ENCODE peak calls at places on chromosomes 6 and 20, in ten cellular contexts. One of them, this sample, is unnamed.
A peak's percentile ranks its signal among the peaks of the same experiment; 100 is the strongest.

GRCh38 chr6:169073311-169073710 is 180.3 kb downstream of the THBS2 start:
- DNase-seq in T-helper 2 cell: no peak
- DNase-seq in left colon: no peak
- DNase-seq in heart left ventricle: no peak
- DNase-seq in GM23338: no peak
- DNase-seq in HS-5: no peak
- DNase-seq in HCEC 1CT: no peak
- DNase-seq in HEK293T: no peak
- DNase-seq in stimulated activated CD4-positive, alpha-beta T cell treated with anti-CD3 and anti-CD28 coated beads, Interleukin-12 subunit alpha, Interleukin-12 subunit beta, amount 100 ng/mL, for 48 hours: no peak
- DNase-seq in tibial artery: no peak
- DNase-seq in this sample: no peak

GRCh38 chr6:160365117-160365516 is 16.9 kb downstream of the SLC22A3 start:
- DNase-seq in T-helper 2 cell: no peak
- DNase-seq in left colon: no peak
- DNase-seq in heart left ventricle: no peak
- DNase-seq in GM23338: no peak
- DNase-seq in HS-5: no peak
- DNase-seq in HCEC 1CT: no peak
- DNase-seq in HEK293T: no peak
- DNase-seq in stimulated activated CD4-positive, alpha-beta T cell treated with anti-CD3 and anti-CD28 coated beads, Interleukin-12 subunit alpha, Interleukin-12 subunit beta, amount 100 ng/mL, for 48 hours: no peak
- DNase-seq in tibial artery: no peak
- DNase-seq in this sample: no peak

GRCh38 chr20:12838261-12838866 is 170.4 kb upstream of the SPTLC3 start:
- DNase-seq in T-helper 2 cell: no peak
- DNase-seq in left colon: no peak
- DNase-seq in heart left ventricle: no peak
- DNase-seq in GM23338: peak; percentile 70
- DNase-seq in HS-5: no peak
- DNase-seq in HCEC 1CT: no peak
- DNase-seq in HEK293T: no peak
- DNase-seq in stimulated activated CD4-positive, alpha-beta T cell treated with anti-CD3 and anti-CD28 coated beads, Interleukin-12 subunit alpha, Interleukin-12 subunit beta, amount 100 ng/mL, for 48 hours: no peak
- DNase-seq in tibial artery: no peak
- DNase-seq in this sample: no peak

GRCh38 chr20:38302721-38303120 is 1.2 kb upstream of the BPI start:
- DNase-seq in T-helper 2 cell: no peak
- DNase-seq in left colon: no peak
- DNase-seq in heart left ventricle: no peak
- DNase-seq in GM23338: peak; percentile 21
- DNase-seq in HS-5: no peak
- DNase-seq in HCEC 1CT: no peak
- DNase-seq in HEK293T: no peak
- DNase-seq in stimulated activated CD4-positive, alpha-beta T cell treated with anti-CD3 and anti-CD28 coated beads, Interleukin-12 subunit alpha, Interleukin-12 subunit beta, amount 100 ng/mL, for 48 hours: no peak
- DNase-seq in tibial artery: no peak
- DNase-seq in this sample: no peak

GRCh38 chr6:115908906-115909559 is 151.7 kb downstream of the FRK start:
- DNase-seq in T-helper 2 cell: no peak
- DNase-seq in left colon: no peak
- DNase-seq in heart left ventricle: no peak
- DNase-seq in GM23338: no peak
- DNase-seq in HS-5: no peak
- DNase-seq in HCEC 1CT: no peak
- DNase-seq in HEK293T: no peak
- DNase-seq in stimulated activated CD4-positive, alpha-beta T cell treated with anti-CD3 and anti-CD28 coated beads, Interleukin-12 subunit alpha, Interleukin-12 subunit beta, amount 100 ng/mL, for 48 hours: no peak
- DNase-seq in tibial artery: no peak
- DNase-seq in this sample: no peak

GRCh38 chr6:4567141-4567540 is 209.1 kb upstream of the CDYL start:
- DNase-seq in T-helper 2 cell: no peak
- DNase-seq in left colon: no peak
- DNase-seq in heart left ventricle: no peak
- DNase-seq in GM23338: no peak
- DNase-seq in HS-5: peak; percentile 52
- DNase-seq in HCEC 1CT: peak; percentile 64
- DNase-seq in HEK293T: no peak
- DNase-seq in stimulated activated CD4-positive, alpha-beta T cell treated with anti-CD3 and anti-CD28 coated beads, Interleukin-12 subunit alpha, Interleukin-12 subunit beta, amount 100 ng/mL, for 48 hours: no peak
- DNase-seq in tibial artery: no peak
- DNase-seq in this sample: no peak

GRCh38 chr6:152557502-152557901 is 79.7 kb downstream of the SYNE1 start:
- DNase-seq in T-helper 2 cell: no peak
- DNase-seq in left colon: no peak
- DNase-seq in heart left ventricle: no peak
- DNase-seq in GM23338: no peak
- DNase-seq in HS-5: no peak
- DNase-seq in HCEC 1CT: no peak
- DNase-seq in HEK293T: no peak
- DNase-seq in stimulated activated CD4-positive, alpha-beta T cell treated with anti-CD3 and anti-CD28 coated beads, Interleukin-12 subunit alpha, Interleukin-12 subunit beta, amount 100 ng/mL, for 48 hours: no peak
- DNase-seq in tibial artery: no peak
- DNase-seq in this sample: no peak

GRCh38 chr20:19615629-19616028 is 142.4 kb upstream of the RIN2 start:
- DNase-seq in T-helper 2 cell: no peak
- DNase-seq in left colon: no peak
- DNase-seq in heart left ventricle: no peak
- DNase-seq in GM23338: no peak
- DNase-seq in HS-5: no peak
- DNase-seq in HCEC 1CT: no peak
- DNase-seq in HEK293T: no peak
- DNase-seq in stimulated activated CD4-positive, alpha-beta T cell treated with anti-CD3 and anti-CD28 coated beads, Interleukin-12 subunit alpha, Interleukin-12 subunit beta, amount 100 ng/mL, for 48 hours: no peak
- DNase-seq in tibial artery: no peak
- DNase-seq in this sample: no peak

GRCh38 chr20:17889226-17889625 is 79.4 kb downstream of the SNX5 start:
- DNase-seq in T-helper 2 cell: no peak
- DNase-seq in left colon: no peak
- DNase-seq in heart left ventricle: no peak
- DNase-seq in GM23338: no peak
- DNase-seq in HS-5: no peak
- DNase-seq in HCEC 1CT: peak; percentile 53
- DNase-seq in HEK293T: no peak
- DNase-seq in stimulated activated CD4-positive, alpha-beta T cell treated with anti-CD3 and anti-CD28 coated beads, Interleukin-12 subunit alpha, Interleukin-12 subunit beta, amount 100 ng/mL, for 48 hours: no peak
- DNase-seq in tibial artery: no peak
- DNase-seq in this sample: no peak

GRCh38 chr6:39942903-39943580 is 8.8 kb upstream of the MOCS1 start:
- DNase-seq in T-helper 2 cell: no peak
- DNase-seq in left colon: no peak
- DNase-seq in heart left ventricle: no peak
- DNase-seq in GM23338: no peak
- DNase-seq in HS-5: no peak
- DNase-seq in HCEC 1CT: no peak
- DNase-seq in HEK293T: no peak
- DNase-seq in stimulated activated CD4-positive, alpha-beta T cell treated with anti-CD3 and anti-CD28 coated beads, Interleukin-12 subunit alpha, Interleukin-12 subunit beta, amount 100 ng/mL, for 48 hours: no peak
- DNase-seq in tibial artery: no peak
- DNase-seq in this sample: no peak

GRCh38 chr6:29850011-29850553 is 22.5 kb downstream of the HLA-G start:
- DNase-seq in T-helper 2 cell: peak; percentile 35
- DNase-seq in left colon: no peak
- DNase-seq in heart left ventricle: no peak
- DNase-seq in GM23338: peak; percentile 62
- DNase-seq in HS-5: no peak
- DNase-seq in HCEC 1CT: no peak
- DNase-seq in HEK293T: no peak
- DNase-seq in stimulated activated CD4-positive, alpha-beta T cell treated with anti-CD3 and anti-CD28 coated beads, Interleukin-12 subunit alpha, Interleukin-12 subunit beta, amount 100 ng/mL, for 48 hours: peak; percentile 16
- DNase-seq in tibial artery: no peak
- DNase-seq in this sample: no peak

GRCh38 chr6:67640462-67640861 is 994.6 kb upstream of the ADGRB3 start:
- DNase-seq in T-helper 2 cell: no peak
- DNase-seq in left colon: no peak
- DNase-seq in heart left ventricle: no peak
- DNase-seq in GM23338: no peak
- DNase-seq in HS-5: no peak
- DNase-seq in HCEC 1CT: peak; percentile 48
- DNase-seq in HEK293T: no peak
- DNase-seq in stimulated activated CD4-positive, alpha-beta T cell treated with anti-CD3 and anti-CD28 coated beads, Interleukin-12 subunit alpha, Interleukin-12 subunit beta, amount 100 ng/mL, for 48 hours: no peak
- DNase-seq in tibial artery: no peak
- DNase-seq in this sample: no peak

GRCh38 chr6:10837692-10837996 is 695 bp downstream of the MAK start:
- DNase-seq in T-helper 2 cell: peak; percentile 26
- DNase-seq in left colon: no peak
- DNase-seq in heart left ventricle: no peak
- DNase-seq in GM23338: no peak
- DNase-seq in HS-5: no peak
- DNase-seq in HCEC 1CT: no peak
- DNase-seq in HEK293T: peak; percentile 34
- DNase-seq in stimulated activated CD4-positive, alpha-beta T cell treated with anti-CD3 and anti-CD28 coated beads, Interleukin-12 subunit alpha, Interleukin-12 subunit beta, amount 100 ng/mL, for 48 hours: no peak
- DNase-seq in tibial artery: no peak
- DNase-seq in this sample: no peak

GRCh38 chr6:138278326-138278725 is 60.0 kb upstream of the PBOV1 start:
- DNase-seq in T-helper 2 cell: no peak
- DNase-seq in left colon: no peak
- DNase-seq in heart left ventricle: no peak
- DNase-seq in GM23338: peak; percentile 61
- DNase-seq in HS-5: no peak
- DNase-seq in HCEC 1CT: peak; percentile 29
- DNase-seq in HEK293T: peak; percentile 52
- DNase-seq in stimulated activated CD4-positive, alpha-beta T cell treated with anti-CD3 and anti-CD28 coated beads, Interleukin-12 subunit alpha, Interleukin-12 subunit beta, amount 100 ng/mL, for 48 hours: no peak
- DNase-seq in tibial artery: no peak
- DNase-seq in this sample: no peak

This sample was measured in cerebellar nuclear complex.